ENCODE peak calls at places on chromosomes 4 and X, in five cellular contexts. One of them, this sample, is unnamed.

GRCh38 chrX:96611619-96612362 is 72.9 kb upstream of the DIAPH2 start:
- DNase-seq in CD8-positive, alpha-beta memory T cell: no peak
- DNase-seq in iris pigment epithelial cell: peak
- DNase-seq in activated T-helper 1 cell treated with anti-CD3 and anti-CD28 coated beads, Interleukin-12 subunit alpha, Interleukin-12 subunit beta, Interleukin-2, Interleukin-4 antibody, amounts not matched to agents 30 ng/mL and 10 ng/mL and 1 ng/mL, durations not matched to agents 14 hours and 24 hours and 36 hours: no peak
- DNase-seq in activated effector memory CD4-positive, alpha-beta T cell treated with Interleukin-2 at 50 U/mL for 16 hours: no peak
- DNase-seq in this sample: no peak

GRCh38 chr4:14916554-14917304 is 85.6 kb upstream of the CPEB2 start:
- DNase-seq in activated T-helper 1 cell treated with anti-CD3 and anti-CD28 coated beads, Interleukin-12 subunit alpha, Interleukin-12 subunit beta, Interleukin-2, Interleukin-4 antibody, amounts not matched to agents 30 ng/mL and 10 ng/mL and 1 ng/mL, durations not matched to agents 14 hours and 24 hours and 36 hours: no peak
- DNase-seq in CD8-positive, alpha-beta memory T cell: no peak
- DNase-seq in activated effector memory CD4-positive, alpha-beta T cell treated with Interleukin-2 at 50 U/mL for 16 hours: no peak
- DNase-seq in iris pigment epithelial cell: peak
- DNase-seq in this sample: no peak

GRCh38 chr4:25908491-25908901 is 5.5 kb upstream of the SMIM20 start:
- DNase-seq in activated effector memory CD4-positive, alpha-beta T cell treated with Interleukin-2 at 50 U/mL for 16 hours: no peak
- DNase-seq in CD8-positive, alpha-beta memory T cell: no peak
- DNase-seq in iris pigment epithelial cell: peak
- DNase-seq in activated T-helper 1 cell treated with anti-CD3 and anti-CD28 coated beads, Interleukin-12 subunit alpha, Interleukin-12 subunit beta, Interleukin-2, Interleukin-4 antibody, amounts not matched to agents 30 ng/mL and 10 ng/mL and 1 ng/mL, durations not matched to agents 14 hours and 24 hours and 36 hours: no peak
- DNase-seq in this sample: no peak

GRCh38 chr4:128386761-128387599 is 99.4 kb upstream of the PGRMC2 start:
- DNase-seq in CD8-positive, alpha-beta memory T cell: no peak
- DNase-seq in iris pigment epithelial cell: peak
- DNase-seq in activated effector memory CD4-positive, alpha-beta T cell treated with Interleukin-2 at 50 U/mL for 16 hours: no peak
- DNase-seq in activated T-helper 1 cell treated with anti-CD3 and anti-CD28 coated beads, Interleukin-12 subunit alpha, Interleukin-12 subunit beta, Interleukin-2, Interleukin-4 antibody, amounts not matched to agents 30 ng/mL and 10 ng/mL and 1 ng/mL, durations not matched to agents 14 hours and 24 hours and 36 hours: no peak
- DNase-seq in this sample: peak

GRCh38 chr4:44149242-44149641 is 299.4 kb downstream of the KCTD8 start:
- DNase-seq in activated effector memory CD4-positive, alpha-beta T cell treated with Interleukin-2 at 50 U/mL for 16 hours: no peak
- DNase-seq in iris pigment epithelial cell: no peak
- DNase-seq in activated T-helper 1 cell treated with anti-CD3 and anti-CD28 coated beads, Interleukin-12 subunit alpha, Interleukin-12 subunit beta, Interleukin-2, Interleukin-4 antibody, amounts not matched to agents 30 ng/mL and 10 ng/mL and 1 ng/mL, durations not matched to agents 14 hours and 24 hours and 36 hours: no peak
- DNase-seq in CD8-positive, alpha-beta memory T cell: no peak
- DNase-seq in this sample: no peak

GRCh38 chr4:7108660-7109059 is 40.8 kb upstream of the GRPEL1 start:
- DNase-seq in activated T-helper 1 cell treated with anti-CD3 and anti-CD28 coated beads, Interleukin-12 subunit alpha, Interleukin-12 subunit beta, Interleukin-2, Interleukin-4 antibody, amounts not matched to agents 30 ng/mL and 10 ng/mL and 1 ng/mL, durations not matched to agents 14 hours and 24 hours and 36 hours: no peak
- DNase-seq in activated effector memory CD4-positive, alpha-beta T cell treated with Interleukin-2 at 50 U/mL for 16 hours: no peak
- DNase-seq in CD8-positive, alpha-beta memory T cell: no peak
- DNase-seq in iris pigment epithelial cell: no peak
- DNase-seq in this sample: no peak

GRCh38 chr4:4852591-4853362 is 6.7 kb upstream of the MSX1 start:
- DNase-seq in CD8-positive, alpha-beta memory T cell: no peak
- DNase-seq in activated T-helper 1 cell treated with anti-CD3 and anti-CD28 coated beads, Interleukin-12 subunit alpha, Interleukin-12 subunit beta, Interleukin-2, Interleukin-4 antibody, amounts not matched to agents 30 ng/mL and 10 ng/mL and 1 ng/mL, durations not matched to agents 14 hours and 24 hours and 36 hours: no peak
- DNase-seq in iris pigment epithelial cell: peak
- DNase-seq in activated effector memory CD4-positive, alpha-beta T cell treated with Interleukin-2 at 50 U/mL for 16 hours: no peak
- DNase-seq in this sample: no peak

GRCh38 chrX:124386401-124386800 is 40.0 kb downstream of the SH2D1A start:
- DNase-seq in activated effector memory CD4-positive, alpha-beta T cell treated with Interleukin-2 at 50 U/mL for 16 hours: no peak
- DNase-seq in activated T-helper 1 cell treated with anti-CD3 and anti-CD28 coated beads, Interleukin-12 subunit alpha, Interleukin-12 subunit beta, Interleukin-2, Interleukin-4 antibody, amounts not matched to agents 30 ng/mL and 10 ng/mL and 1 ng/mL, durations not matched to agents 14 hours and 24 hours and 36 hours: no peak
- DNase-seq in CD8-positive, alpha-beta memory T cell: no peak
- DNase-seq in iris pigment epithelial cell: no peak
- DNase-seq in this sample: no peak

GRCh38 chr4:41661447-41662076 is 87.0 kb downstream of the PHOX2B start:
- DNase-seq in iris pigment epithelial cell: peak
- DNase-seq in CD8-positive, alpha-beta memory T cell: no peak
- DNase-seq in activated effector memory CD4-positive, alpha-beta T cell treated with Interleukin-2 at 50 U/mL for 16 hours: no peak
- DNase-seq in activated T-helper 1 cell treated with anti-CD3 and anti-CD28 coated beads, Interleukin-12 subunit alpha, Interleukin-12 subunit beta, Interleukin-2, Interleukin-4 antibody, amounts not matched to agents 30 ng/mL and 10 ng/mL and 1 ng/mL, durations not matched to agents 14 hours and 24 hours and 36 hours: no peak
- DNase-seq in this sample: peak

GRCh38 chr4:141786921-141787320 is 150.5 kb downstream of the IL15 start:
- DNase-seq in activated effector memory CD4-positive, alpha-beta T cell treated with Interleukin-2 at 50 U/mL for 16 hours: no peak
- DNase-seq in CD8-positive, alpha-beta memory T cell: no peak
- DNase-seq in activated T-helper 1 cell treated with anti-CD3 and anti-CD28 coated beads, Interleukin-12 subunit alpha, Interleukin-12 subunit beta, Interleukin-2, Interleukin-4 antibody, amounts not matched to agents 30 ng/mL and 10 ng/mL and 1 ng/mL, durations not matched to agents 14 hours and 24 hours and 36 hours: no peak
- DNase-seq in iris pigment epithelial cell: no peak
- DNase-seq in this sample: no peak

This sample was measured in NCI-H345.